ENCODE peak calls at places on chromosomes 6 and 20, in seven cellular contexts. V, Y, D, B, R, X and C are unnamed samples.
A peak's percentile ranks its signal among the peaks of the same experiment; 100 is the strongest.

GRCh38 chr6:373031-373430 is 18.5 kb upstream of the IRF4 start:
- DNase-seq in D (no peak), X (no peak), Y (no peak), R (no peak), V (no peak), B (no peak), C (no peak)

GRCh38 chr6:105808571-105808970 is 277.6 kb upstream of the PRDM1 start:
- DNase-seq in V (no peak), B (no peak), D (no peak), X (no peak), R (no peak), Y (no peak), C (no peak)

GRCh38 chr6:136344420-136344819 is 54.8 kb upstream of the BCLAF1 start:
- DNase-seq in V (no peak), Y (peak; percentile 72), R (no peak), X (no peak), D (no peak), B (no peak), C (no peak)

GRCh38 chr20:41249781-41250281 is 67.7 kb downstream of the ZHX3 start:
- DNase-seq in V (peak; percentile 7), R (no peak), D (peak; percentile 67), B (no peak), X (no peak), Y (peak; percentile 79), C (peak; percentile 84)

GRCh38 chr20:34062651-34063482 is 49.2 kb downstream of the EIF2S2 start:
- DNase-seq in Y (no peak), V (no peak), B (no peak), R (no peak), X (no peak), D (no peak), C (no peak)

GRCh38 chr20:17557675-17558006 is 12.2 kb upstream of the DSTN start:
- DNase-seq in D (no peak), R (no peak), Y (peak; percentile 70), X (no peak), V (no peak), B (no peak), C (peak; percentile 62)

GRCh38 chr20:1527923-1528322 is 29.6 kb downstream of the SIRPD start:
- DNase-seq in R (no peak), D (no peak), V (no peak), B (no peak), Y (no peak), X (no peak), C (no peak)

GRCh38 chr6:35280903-35281302 is 16.7 kb upstream of the DEF6 start:
- DNase-seq in X (no peak), B (no peak), V (no peak), R (no peak), D (peak; percentile 52), Y (no peak), C (peak; percentile 64)

GRCh38 chr6:121216928-121217327 is 117.4 kb downstream of the TBC1D32 start:
- DNase-seq in R (no peak), D (no peak), X (no peak), V (no peak), B (no peak), Y (peak; percentile 5), C (no peak)

GRCh38 chr6:161074496-161075140 is 83.0 kb downstream of the MAP3K4 start:
- DNase-seq in B (no peak), X (no peak), R (no peak), V (no peak), Y (no peak), D (no peak), C (no peak)

GRCh38 chr6:154602708-154603107 is 92.2 kb upstream of the CNKSR3 start:
- DNase-seq in D (no peak), B (no peak), Y (peak; percentile 28), R (no peak), V (no peak), X (no peak), C (no peak)

GRCh38 chr6:32415521-32416019 is 8.6 kb upstream of the BTNL2 start:
- DNase-seq in D (peak; percentile 86), X (peak; percentile 47), R (peak; percentile 73), Y (peak; percentile 76), B (peak; percentile 60), V (peak; percentile 56), C (peak; percentile 59)

GRCh38 chr6:138815797-138816528 is 20.1 kb downstream of the ECT2L start:
- DNase-seq in R (no peak), D (no peak), Y (peak; percentile 84), X (no peak), V (peak; percentile 18), B (no peak), C (peak; percentile 55)

GRCh38 chr20:51381557-51381956 is 161.0 kb downstream of the NFATC2 start:
- DNase-seq in R (no peak), V (no peak), X (no peak), Y (no peak), B (no peak), D (no peak), C (no peak)

GRCh38 chr6:15442467-15442866 is 196.6 kb downstream of the JARID2 start:
- DNase-seq in Y (no peak), R (no peak), X (no peak), D (no peak), V (no peak), B (no peak), C (no peak)